ENCODE peak calls at places on chromosomes 5 and 9, in nine cellular contexts. F is activated CD4-positive, alpha-beta T cell treated with anti-CD3 and anti-CD28 coated beads, Interleukin-2, amount 50 U/mL, for 1 hour; S is H54; G is HCEC 1CT; T is epithelial cell of proximal tubule; P is choroid plexus epithelial cell; E is stimulated activated effector memory CD8-positive, alpha-beta T cell treated with anti-CD3 and anti-CD28 coated beads, Interleukin-12 subunit alpha, Interleukin-12 subunit beta, amount 100 ng/mL, for 72 hours; C is dorsolateral prefrontal cortex; D is thoracic aorta. U is an unnamed sample.

GRCh38 chr5:12284604-12285003 is 380.4 kb upstream of the CTNND2 start:
- DNase-seq in F (no peak), D (no peak), T (no peak), P (no peak), S (no peak), E (no peak), C (no peak), G (no peak), U (no peak)

GRCh38 chr5:1673042-1673674 is 126.5 kb downstream of the MRPL36 start:
- DNase-seq in S (no peak), T (no peak), C (no peak), D (no peak), G (no peak), F (no peak), E (no peak), P (peak), U (no peak)

GRCh38 chr5:35009657-35010056 is 38.1 kb downstream of the AGXT2 start:
- DNase-seq in C (no peak), T (no peak), E (no peak), P (peak), D (no peak), S (no peak), G (no peak), F (no peak), U (no peak)

GRCh38 chr5:1201327-1202025 is at the start of gene SLC6A19:
- DNase-seq in C (no peak), E (no peak), T (no peak), F (no peak), P (no peak), D (no peak), S (no peak), G (no peak), U (no peak)

GRCh38 chr9:89978185-89978584 is 373.4 kb downstream of the GADD45G start:
- DNase-seq in F (no peak), G (no peak), E (no peak), T (no peak), C (no peak), D (no peak), S (no peak), P (peak), U (no peak)

GRCh38 chr5:115349001-115349817 is 52.8 kb upstream of the CCDC112 start:
- DNase-seq in E (no peak), F (no peak), T (peak), S (peak), P (peak), C (no peak), G (peak), D (no peak), U (no peak)

GRCh38 chr5:79924936-79925893 is 65.8 kb downstream of the MTX3 start:
- DNase-seq in F (peak), P (peak), T (no peak), E (no peak), C (no peak), D (no peak), S (no peak), G (peak), U (no peak)

GRCh38 chr5:27437594-27438200 is 399.3 kb upstream of the CDH9 start:
- DNase-seq in D (no peak), E (no peak), S (no peak), G (no peak), T (peak), F (no peak), P (peak), C (no peak), U (no peak)

GRCh38 chr5:142235050-142235797 is 89.6 kb downstream of the SPRY4 start:
- DNase-seq in G (no peak), C (no peak), D (no peak), E (no peak), S (no peak), P (no peak), F (no peak), T (no peak), U (no peak)

U was measured in sciatic nerve.